ENCODE peak calls at places on chromosomes 16 and 17, in six cellular contexts. H is AG04449, P is heart right ventricle, L is A673, O is A549, X is AG04450. F is an unnamed sample.

GRCh38 chr17:48024149-48025039 is 13.2 kb downstream of the COPZ2 start:
- DNase-seq in L (peak), P (peak), O (peak), H (no peak), X (no peak), F (no peak)

GRCh38 chr17:28133562-28133970 is 91.1 kb downstream of the NLK start:
- DNase-seq in P (no peak), O (no peak), H (peak), X (no peak), L (peak), F (no peak)

GRCh38 chr16:69384974-69385373 is 833 bp downstream of the TERF2 start:
- DNase-seq in H (no peak), P (no peak), O (no peak), L (no peak), X (no peak), F (no peak)

GRCh38 chr16:19393226-19394074 is 24.2 kb upstream of the TMC5 start:
- DNase-seq in P (no peak), L (peak), H (no peak), O (no peak), X (no peak), F (no peak)

GRCh38 chr16:57667069-57667525 is 1.0 kb upstream of the ADGRG3 start:
- DNase-seq in X (no peak), O (no peak), H (no peak), L (no peak), P (no peak), F (no peak)

GRCh38 chr16:57283214-57283955 is 1.1 kb downstream of the PLLP start:
- DNase-seq in P (no peak), H (no peak), L (no peak), O (no peak), X (no peak), F (no peak)

GRCh38 chr16:6206080-6206479 is 1108.5 kb upstream of the EEF2KMT start:
- DNase-seq in H (no peak), X (no peak), O (no peak), L (no peak), P (no peak), F (no peak)

GRCh38 chr17:10107320-10108165 is 90.9 kb downstream of the GAS7 start:
- DNase-seq in H (no peak), L (no peak), P (no peak), O (no peak), X (no peak), F (no peak)

GRCh38 chr17:30372755-30373154 is 6.0 kb upstream of the CPD start:
- DNase-seq in O (peak), L (no peak), H (no peak), X (no peak), P (no peak), F (no peak)

GRCh38 chr17:15398291-15398690 is 56.9 kb upstream of the TEKT3 start:
- DNase-seq in O (no peak), L (peak), H (no peak), X (no peak), P (no peak), F (no peak)

GRCh38 chr17:76139801-76140660 is 1.0 kb downstream of the FOXJ1 start:
- DNase-seq in L (no peak), H (no peak), X (no peak), O (no peak), P (no peak), F (peak)

GRCh38 chr17:76140661-76141211 is 309 bp downstream of the FOXJ1 start:
- DNase-seq in H (no peak), X (no peak), L (no peak), O (no peak), P (no peak), F (no peak)

GRCh38 chr17:76142044-76143041 is 1.3 kb upstream of the FOXJ1 start:
- DNase-seq in O (no peak), L (peak), H (no peak), P (no peak), X (no peak), F (no peak)

GRCh38 chr17:76139261-76139752 is 1.7 kb downstream of the FOXJ1 start:
- DNase-seq in X (no peak), O (no peak), L (no peak), H (no peak), P (no peak), F (no peak)

GRCh38 chr17:76141212-76142043 is at the start of gene FOXJ1:
- DNase-seq in L (peak), H (peak), O (peak), P (peak), X (peak), F (peak)
- TF ChIP-seq CTCF in L (no peak), H (no peak), O (no peak), P (no peak), X (no peak), F (no peak)

DNA sequence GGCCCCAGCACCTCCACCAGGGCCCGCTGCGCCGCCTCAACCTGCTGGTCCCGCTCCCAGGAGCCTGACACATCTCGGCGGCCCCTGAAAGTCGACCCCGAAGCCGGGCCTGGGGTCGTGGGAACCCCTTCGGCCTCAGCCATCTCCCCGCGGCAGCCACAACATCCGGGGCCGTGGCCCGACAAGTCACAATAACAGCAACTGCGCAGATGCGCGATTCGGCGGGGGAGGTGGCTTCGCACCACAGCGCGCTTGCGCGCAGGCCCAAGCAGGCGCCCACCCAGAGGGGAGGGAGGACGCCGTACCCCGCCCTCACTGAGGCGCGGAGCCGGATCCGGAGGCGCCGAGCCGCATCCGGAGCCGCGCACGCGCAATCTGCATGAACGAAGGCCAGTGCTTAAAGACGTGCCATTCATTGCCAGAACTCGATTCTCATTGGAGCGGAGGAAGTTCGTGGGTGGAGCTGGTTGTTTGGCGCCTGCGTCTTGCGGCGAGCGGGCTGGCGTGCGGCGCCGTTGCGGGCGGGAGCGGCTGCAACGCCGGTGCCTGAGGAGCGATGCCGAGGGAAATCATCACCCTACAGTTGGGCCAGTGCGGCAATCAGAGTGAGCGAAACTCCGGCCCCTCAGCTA is at the start of the genes RETREG3 and TUBG1:
- DNase-seq in H (peak), P (peak), L (peak), O (peak), X (peak), F (peak)
- TF ChIP-seq CTCF in H (peak), P (peak), L (no peak), O (no peak), X (no peak), F (no peak)

GRCh38 chr16:28041615-28042014 is 21.9 kb downstream of the GSG1L start:
- DNase-seq in H (no peak), O (no peak), P (no peak), X (no peak), L (no peak), F (no peak)

GRCh38 chr16:28039493-28039892 is 24.0 kb downstream of the GSG1L start:
- DNase-seq in L (no peak), X (no peak), P (no peak), H (no peak), O (no peak), F (no peak)

GRCh38 chr16:28040039-28040438 is 23.5 kb downstream of the GSG1L start:
- DNase-seq in X (no peak), H (no peak), P (no peak), L (no peak), O (no peak), F (no peak)

GRCh38 chr16:28038401-28038800 is 25.1 kb downstream of the GSG1L start:
- DNase-seq in H (no peak), L (no peak), P (no peak), X (no peak), O (no peak), F (no peak)

GRCh38 chr16:28042856-28043255 is 20.7 kb downstream of the GSG1L start:
- DNase-seq in O (no peak), X (no peak), P (no peak), H (no peak), L (peak), F (no peak)
- TF ChIP-seq CTCF in O (no peak), X (no peak), P (no peak), H (no peak), L (no peak), F (no peak)

GRCh38 chr17:56029980-56030624 is 123.2 kb upstream of the ANKFN1 start:
- DNase-seq in L (no peak), H (no peak), X (no peak), P (no peak), O (no peak), F (no peak)
- TF ChIP-seq CTCF in L (no peak), H (no peak), X (no peak), P (no peak), O (no peak), F (no peak)

DNA sequence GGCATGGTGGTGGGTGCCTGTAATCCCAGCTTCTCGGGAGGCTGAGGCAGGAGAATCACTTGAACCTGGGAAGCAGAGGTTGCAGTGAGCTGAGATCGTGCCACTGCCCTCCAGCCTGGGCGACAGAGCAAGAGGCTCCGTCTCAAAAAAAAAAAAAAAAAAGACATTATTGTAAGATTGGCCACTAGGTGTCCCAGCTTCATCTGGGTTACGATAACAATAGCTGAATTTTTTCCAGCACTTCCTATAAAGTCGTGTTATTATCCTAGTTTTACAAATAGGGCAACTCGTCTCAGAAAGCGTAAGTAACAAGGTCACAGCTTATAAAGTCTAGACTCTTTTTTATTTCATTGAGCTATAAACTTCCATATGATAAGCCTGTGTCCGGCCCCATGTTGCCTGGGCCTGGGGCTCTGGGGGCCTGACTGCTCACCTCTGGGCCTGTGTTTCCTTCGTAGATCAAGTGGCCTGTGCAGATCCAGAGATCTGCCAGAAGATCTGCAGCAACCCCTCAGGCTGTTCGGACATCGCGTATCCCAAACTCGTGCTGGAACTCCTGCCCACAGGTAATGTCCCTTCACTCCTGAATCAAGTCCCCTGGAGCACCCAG is 60.5 kb downstream of the SLC5A11 start:
- DNase-seq in X (no peak), L (peak), P (no peak), H (no peak), O (no peak), F (no peak)
- TF ChIP-seq CTCF in X (peak), L (peak), P (peak), H (peak), O (peak), F (peak)

GRCh38 chr17:61411944-61412859 is 12.6 kb downstream of the TBX2 start:
- DNase-seq in P (peak), O (peak), H (no peak), L (peak), X (no peak), F (peak)

GRCh38 chr17:61412860-61413653 is 13.4 kb downstream of the TBX2 start:
- DNase-seq in O (no peak), P (no peak), H (no peak), L (no peak), X (no peak), F (no peak)

GRCh38 chr17:61410555-61411089 is 11.0 kb downstream of the TBX2 start:
- DNase-seq in H (no peak), P (peak), L (peak), X (peak), O (no peak), F (peak)

GRCh38 chr17:61410100-61410551 is 10.5 kb downstream of the TBX2 start:
- DNase-seq in P (no peak), L (no peak), H (no peak), O (no peak), X (no peak), F (no peak)

DNA sequence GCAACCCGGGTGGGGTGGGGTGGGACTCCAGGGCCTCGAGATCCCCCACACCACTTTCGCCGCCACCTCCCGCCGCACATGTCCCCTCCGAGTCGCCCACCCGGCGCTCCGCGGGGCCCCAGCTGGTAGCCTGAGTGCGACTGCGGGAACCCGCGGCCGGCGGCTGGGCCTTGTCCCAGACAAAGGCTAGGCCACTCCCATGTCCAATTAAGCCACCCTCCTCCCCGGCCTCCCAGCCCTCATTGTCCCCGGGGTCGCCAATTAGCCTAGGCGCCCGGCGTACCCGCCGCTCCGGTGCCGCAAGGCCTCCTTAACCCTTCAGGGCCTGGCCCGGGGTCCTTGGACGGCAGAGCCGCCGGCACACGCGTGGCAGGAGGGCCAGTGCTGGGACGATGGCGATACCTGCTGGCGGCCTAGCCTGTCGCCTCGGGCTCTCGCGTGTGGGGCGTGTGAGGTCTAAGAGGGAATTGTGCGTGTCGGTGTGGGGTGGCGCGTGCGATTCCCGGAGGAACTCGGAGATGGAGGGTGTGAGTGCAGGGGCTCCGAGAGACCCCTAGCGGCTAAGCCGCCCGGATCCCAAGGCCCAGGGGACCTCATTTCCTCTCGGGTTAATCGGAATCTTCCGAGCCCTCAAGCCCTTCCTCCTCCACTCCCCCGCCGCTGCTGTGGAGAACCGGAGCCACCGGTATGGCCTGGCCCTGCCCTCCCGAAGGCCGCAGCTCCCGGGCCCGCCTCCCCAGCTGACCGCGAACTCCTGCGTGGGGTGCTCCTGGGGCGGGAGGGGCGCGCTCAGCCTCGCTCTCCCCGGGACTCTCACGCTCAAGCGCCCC is 11.7 kb downstream of the TBX2 start:
- DNase-seq in O (no peak), H (no peak), X (no peak), P (peak), L (peak), F (peak)
- TF ChIP-seq CTCF in O (peak), H (no peak), X (peak), P (no peak), L (peak), F (no peak)

GRCh38 chr16:16082255-16082654 is 132.8 kb downstream of the ABCC1 start:
- DNase-seq in P (no peak), H (no peak), X (no peak), O (no peak), L (no peak), F (no peak)

GRCh38 chr16:16084874-16085273 is 135.5 kb downstream of the ABCC1 start:
- DNase-seq in P (no peak), H (no peak), O (no peak), L (no peak), X (no peak), F (no peak)

GRCh38 chr16:16076400-16076901 is 127.0 kb downstream of the ABCC1 start:
- DNase-seq in H (no peak), X (no peak), O (no peak), P (no peak), L (no peak), F (no peak)

GRCh38 chr16:16083421-16084156 is 134.2 kb downstream of the ABCC1 start:
- DNase-seq in O (peak), H (no peak), L (peak), P (no peak), X (no peak), F (no peak)

DNA sequence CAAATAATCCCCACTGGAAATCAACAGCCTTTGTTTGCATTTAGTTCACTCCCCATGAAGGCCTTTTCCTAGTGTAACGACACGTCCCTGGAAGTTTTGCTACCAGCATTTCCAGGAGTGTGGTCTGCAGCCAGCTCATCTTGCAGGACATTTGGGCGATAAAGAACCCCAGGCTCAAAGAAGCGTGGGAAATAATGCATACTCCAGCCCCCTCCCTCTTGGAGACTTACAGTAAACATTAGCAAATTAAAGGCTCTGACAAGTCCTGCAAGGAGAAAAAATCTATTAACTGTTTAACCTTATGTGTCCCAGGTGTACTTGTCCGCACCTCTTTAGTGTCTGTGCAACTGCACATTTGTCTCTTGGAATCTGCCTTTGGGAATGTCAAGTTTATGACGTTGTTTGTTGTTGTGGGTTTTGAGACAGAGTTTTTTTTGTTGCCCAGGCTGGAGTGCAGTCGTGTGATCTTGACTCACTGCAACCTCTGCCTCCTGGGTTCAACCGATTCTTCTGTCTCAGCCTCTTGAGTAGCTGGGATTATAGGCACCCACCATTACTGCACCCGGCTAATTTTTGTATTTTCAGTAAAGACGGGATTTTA is 131.1 kb downstream of the ABCC1 start:
- DNase-seq in L (no peak), P (no peak), H (no peak), O (no peak), X (no peak), F (no peak)
- TF ChIP-seq CTCF in L (no peak), P (no peak), H (no peak), O (no peak), X (no peak), F (no peak)

DNA sequence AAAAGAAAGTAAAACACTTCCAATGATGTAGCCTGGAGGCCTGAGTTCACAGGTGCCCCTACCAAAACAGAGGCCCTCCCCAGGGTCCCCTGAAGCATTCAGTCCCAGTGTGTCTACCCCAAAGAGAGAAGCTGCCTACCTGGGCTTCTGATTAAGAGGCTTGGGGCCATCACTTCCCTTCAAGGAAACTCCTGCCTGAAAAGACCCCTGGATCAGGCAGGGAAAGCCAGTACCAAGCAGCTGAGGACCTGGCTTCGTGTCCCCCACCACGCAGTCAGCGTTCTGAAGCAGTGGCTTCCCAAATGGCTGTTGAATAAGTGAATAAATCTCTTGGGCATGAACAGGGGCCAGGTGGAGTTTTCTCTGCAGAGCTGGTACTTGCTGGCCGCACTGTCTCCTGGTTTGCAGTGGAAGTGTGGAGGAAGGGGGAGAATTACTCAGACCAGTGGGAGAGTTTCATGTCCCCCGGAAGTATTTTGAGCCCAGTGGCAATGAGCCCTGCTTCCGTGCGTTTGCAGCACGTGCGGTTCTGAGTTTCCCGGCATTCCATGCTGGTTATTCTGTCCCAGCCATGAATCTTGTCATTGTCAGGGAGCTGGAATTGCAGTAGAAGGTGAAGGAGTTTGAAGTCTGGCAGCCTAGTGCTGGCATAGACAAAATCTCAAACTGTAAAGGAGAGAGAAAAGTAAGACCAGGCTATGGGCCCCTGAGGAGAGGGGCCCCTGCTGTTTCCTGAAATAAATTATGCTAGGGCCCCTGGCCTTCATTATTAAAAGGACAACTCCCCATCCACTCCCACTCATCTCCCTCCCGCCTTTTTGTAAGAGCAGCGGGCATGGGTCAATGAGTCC is 27.0 kb downstream of the RMI2 start:
- DNase-seq in L (no peak), O (no peak), P (no peak), X (no peak), H (no peak), F (no peak)
- TF ChIP-seq CTCF in L (no peak), O (no peak), P (no peak), X (no peak), H (no peak), F (no peak)

DNA sequence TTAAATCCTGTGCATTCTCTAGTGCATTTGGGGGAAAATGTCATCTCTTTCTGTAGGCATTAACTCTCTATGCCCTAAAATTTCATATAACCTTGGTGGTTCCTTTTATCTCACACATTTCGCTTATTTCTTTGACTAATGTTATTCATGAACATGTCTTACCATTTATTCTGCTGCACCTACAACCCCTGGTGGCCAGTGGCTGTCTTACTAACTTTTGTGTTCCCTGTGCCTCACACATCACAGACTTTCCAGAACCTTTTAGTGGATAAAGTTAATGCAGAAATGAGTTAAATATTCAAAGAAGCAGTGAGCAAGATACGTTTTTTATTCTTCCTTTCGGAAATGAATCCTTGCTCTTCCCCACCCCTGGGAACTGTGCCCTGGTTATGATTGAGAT is 111.9 kb downstream of the CDH13 start:
- DNase-seq in O (no peak), H (no peak), X (no peak), P (no peak), L (peak), F (no peak)
- TF ChIP-seq CTCF in O (no peak), H (peak), X (peak), P (peak), L (peak), F (peak)